ENCODE peak calls at places on chromosomes 6 and 20, in four cellular contexts. O, R, L and N are unnamed samples. For H3K27me3, the result is how much of the 10 kb centered on the place peaks cover.

GRCh38 chr20:13009682-13010406 is 1.1 kb downstream of the SPTLC3 start:
- DNase-seq in O (no peak), R (peak), L (no peak), N (peak)

GRCh38 chr6:52081237-52081636 is 6.2 kb downstream of the PKHD1 start:
- DNase-seq in O (no peak), R (no peak), L (no peak), N (no peak)

GRCh38 chr6:146361367-146361924 is 182.2 kb upstream of the RAB32 start:
- DNase-seq in O (no peak), R (peak), L (no peak), N (no peak)

GRCh38 chr6:7776509-7776908 is 50.6 kb downstream of the BMP6 start:
- DNase-seq in O (no peak), R (no peak), L (no peak), N (no peak)

GRCh38 chr6:111957623-111958315 is 84.5 kb upstream of the FYN start:
- DNase-seq in O (no peak), R (no peak), L (peak), N (no peak)

GRCh38 chr6:152184573-152185157 is 377.2 kb downstream of the ESR1 start:
- DNase-seq in O (no peak), R (no peak), L (no peak), N (no peak)

GRCh38 chr20:63125893-63126601 is 89.9 kb downstream of the YTHDF1 start:
- DNase-seq in O (no peak), R (no peak), L (no peak), N (no peak)

GRCh38 chr20:63808145-63808724 is 22.8 kb downstream of the ZBTB46 start:
- DNase-seq in O (no peak), R (no peak), L (no peak), N (no peak)

GRCh38 chr6:28633445-28634215 is 107.9 kb downstream of the GPX5 start:
- DNase-seq in O (no peak), R (no peak), L (peak), N (no peak)

GRCh38 chr6:28657367-28657755 is 131.7 kb downstream of the GPX5 start:
- DNase-seq in O (peak), R (no peak), L (no peak), N (no peak)

GRCh38 chr6:35489995-35490791 is 6.7 kb downstream of the TEAD3 start:
- DNase-seq in O (no peak), R (peak), L (peak), N (peak)

GRCh38 chr6:63923139-63923739 is 287.6 kb downstream of the PHF3 start:
- DNase-seq in O (peak), R (no peak), L (peak), N (no peak)

GRCh38 chr20:10947726-10948125 is 273.9 kb upstream of the JAG1 start:
- DNase-seq in O (no peak), R (no peak), L (no peak), N (no peak)

GRCh38 chr6:105879902-105880547 is 206.1 kb upstream of the PRDM1 start:
- DNase-seq in O (no peak), R (peak), L (no peak), N (peak)

GRCh38 chr20:19308151-19308550 is 95.7 kb downstream of the SLC24A3 start:
- DNase-seq in O (no peak), R (no peak), L (no peak), N (no peak)

GRCh38 chr6:17291778-17292177 is 10.6 kb downstream of the RBM24 start:
- DNase-seq in O (no peak), R (no peak), L (peak), N (no peak)

GRCh38 chr6:75751443-75751842 is 2.4 kb downstream of the MYO6 start:
- DNase-seq in O (no peak), R (no peak), L (no peak), N (no peak)

GRCh38 chr6:28134015-28134414 is 7.7 kb upstream of the ZKSCAN8 start:
- DNase-seq in O (peak), R (peak), L (peak), N (no peak)

GRCh38 chr6:3518356-3518841 is 61.5 kb upstream of the SLC22A23 start:
- DNase-seq in O (no peak), R (no peak), L (no peak), N (no peak)

GRCh38 chr6:16179063-16179462 is 50.2 kb downstream of the MYLIP start:
- DNase-seq in O (no peak), R (no peak), L (no peak), N (no peak)

GRCh38 chr6:16168858-16169257 is 40.0 kb downstream of the MYLIP start:
- DNase-seq in O (peak), R (no peak), L (peak), N (peak)

GRCh38 chr6:16179970-16180431 is 51.1 kb downstream of the MYLIP start:
- DNase-seq in O (no peak), R (peak), L (no peak), N (no peak)

GRCh38 chr6:16174368-16175078 is 45.6 kb downstream of the MYLIP start:
- DNase-seq in O (no peak), R (no peak), L (peak), N (no peak)
- H3K27me3 ChIP-seq in O (under half), R (under half), L (under half), N (under half)

DNA sequence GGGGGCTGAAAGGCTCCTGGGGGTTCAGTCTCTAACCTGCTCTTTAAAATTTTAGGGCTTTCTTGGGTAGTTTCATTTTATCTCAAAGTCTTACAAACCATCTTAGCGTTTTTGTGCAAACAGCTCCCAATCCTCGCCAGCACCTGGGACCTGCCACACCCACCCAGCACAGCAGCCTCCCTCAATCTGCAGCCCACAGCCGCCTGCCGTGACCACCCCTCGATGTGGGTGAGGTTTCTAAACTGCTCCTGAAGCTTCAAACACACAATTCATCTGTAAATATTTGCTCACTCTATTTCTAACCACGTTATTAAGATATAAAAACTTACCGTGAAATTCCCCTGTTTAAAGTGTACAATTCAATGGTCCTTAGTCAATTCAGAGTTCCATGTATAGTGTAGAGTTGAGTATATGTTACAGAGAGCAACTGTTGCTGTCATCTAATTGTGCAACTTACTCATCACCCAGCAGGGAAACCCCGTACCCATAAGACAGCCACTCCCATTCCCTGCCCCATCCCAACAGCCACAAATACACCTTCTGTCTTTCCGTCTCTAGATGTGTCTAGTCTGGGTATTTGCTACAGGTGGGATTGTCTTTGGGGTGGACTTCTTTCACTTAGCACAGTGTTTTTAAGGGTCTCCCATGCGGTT is 381.0 kb downstream of the TAF4 start:
- DNase-seq in O (no peak), R (no peak), L (no peak), N (no peak)
- H3K27me3 ChIP-seq in O (under half), R (under half), L (under half), N (under half)

GRCh38 chr6:100463685-100464161 is 998 bp downstream of the SIM1 start:
- DNase-seq in O (no peak), R (no peak), L (peak), N (no peak)

GRCh38 chr6:100466410-100467143 is 1.9 kb upstream of the SIM1 start:
- DNase-seq in O (no peak), R (no peak), L (peak), N (no peak)

GRCh38 chr6:100464162-100464851 is 414 bp downstream of the SIM1 start:
- DNase-seq in O (no peak), R (no peak), L (peak), N (no peak)

GRCh38 chr6:100465701-100466409 is 1.1 kb upstream of the SIM1 start:
- DNase-seq in O (no peak), R (no peak), L (peak), N (no peak)

DNA sequence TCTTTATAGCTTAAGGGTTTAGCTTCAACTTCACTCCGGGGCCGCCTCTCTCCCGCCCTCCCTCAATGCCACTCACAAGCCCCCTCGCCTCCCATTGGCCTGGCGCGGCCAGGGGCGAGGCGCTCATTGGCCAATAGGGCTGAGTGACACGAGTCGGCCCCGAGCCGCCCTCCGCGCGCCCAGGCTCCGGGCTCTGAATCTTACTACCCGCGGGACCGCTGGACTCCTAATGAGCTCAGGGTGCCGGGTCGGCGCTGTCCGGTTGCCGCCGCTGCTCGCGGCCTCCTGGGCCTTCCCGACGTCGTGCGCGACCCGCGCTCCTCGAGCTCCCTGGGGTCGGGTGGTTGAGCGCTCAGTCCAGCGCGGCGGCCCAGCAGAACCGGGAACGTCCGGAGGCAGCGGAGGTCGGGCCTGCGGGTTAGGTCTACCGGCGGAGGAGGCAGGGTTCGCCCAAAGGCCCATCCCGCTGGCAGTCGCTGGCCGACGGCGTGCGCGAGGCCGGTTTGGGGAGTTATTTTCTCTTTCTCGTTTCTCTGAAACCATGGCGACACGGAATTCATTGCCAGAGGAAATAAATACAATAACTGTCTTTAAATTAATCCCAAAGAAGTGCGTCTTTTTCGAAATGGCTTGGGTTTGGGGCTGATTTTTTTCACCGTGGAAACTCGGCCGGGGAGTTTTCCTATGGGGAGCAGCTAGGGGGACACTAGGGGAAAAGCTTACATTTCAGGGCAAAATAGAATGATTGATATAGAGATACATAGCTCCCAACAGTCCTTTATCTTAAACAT is at the start of gene SIM1:
- DNase-seq in O (no peak), R (peak), L (peak), N (peak)
- H3K27me3 ChIP-seq in O (under half), R (under half), L (half or more), N (half or more)

DNA sequence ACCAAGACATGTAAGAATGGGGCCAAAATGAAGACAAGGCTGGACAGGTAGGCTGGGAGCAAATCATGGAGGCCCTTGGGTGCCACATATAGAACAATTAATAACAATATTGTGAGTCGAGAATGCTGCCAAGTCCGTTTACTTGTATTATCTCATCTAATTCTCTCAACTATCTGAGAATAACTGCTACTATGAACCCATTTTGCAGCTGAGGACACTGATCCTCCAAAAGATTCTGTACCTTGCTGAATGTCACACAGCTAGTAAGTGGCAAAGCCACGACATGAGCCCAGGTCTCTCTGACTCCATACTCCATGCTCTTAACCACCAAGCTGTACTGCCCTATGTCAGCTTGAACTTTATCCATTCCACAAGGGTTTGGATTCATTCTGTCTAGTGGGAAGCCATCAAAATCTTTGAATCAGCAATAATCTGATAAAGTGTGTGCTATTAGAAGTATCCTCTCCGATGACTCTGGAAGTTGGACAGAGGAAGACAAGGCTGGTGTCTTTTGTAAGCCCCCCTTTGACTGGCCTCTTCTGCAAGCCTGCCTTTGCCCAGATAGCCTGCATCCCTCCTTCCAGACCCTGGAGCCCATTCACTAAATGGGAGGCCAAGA is 43.5 kb upstream of the PDYN start:
- DNase-seq in O (no peak), R (no peak), L (no peak), N (no peak)
- H3K27me3 ChIP-seq in O (under half), R (under half), L (under half), N (under half)

GRCh38 chr6:34393191-34393967 is 910 bp upstream of the NUDT3 start:
- DNase-seq in O (no peak), R (no peak), L (no peak), N (no peak)
- H3K27me3 ChIP-seq in O (under half), R (under half), L (under half), N (under half)